ENCODE peak calls at places on chromosomes 16 and 17, in seven cellular contexts. W, K, A, P, T, S and D are unnamed samples.

GRCh38 chr16:53611151-53611802 is 92.4 kb downstream of the RPGRIP1L start:
- DNase-seq in W (no peak), K (no peak), A (no peak), P (peak), T (no peak), S (no peak), D (no peak)

GRCh38 chr16:20676268-20676828 is 21.1 kb downstream of the ACSM1 start:
- DNase-seq in W (no peak), K (no peak), A (no peak), P (no peak), T (no peak), S (no peak), D (no peak)

GRCh38 chr16:57196753-57197152 is 10.6 kb downstream of the RSPRY1 start:
- DNase-seq in W (no peak), K (no peak), A (no peak), P (no peak), T (no peak), S (no peak), D (no peak)

GRCh38 chr17:27651411-27652345 is 20.7 kb downstream of the LGALS9 start:
- DNase-seq in W (no peak), K (no peak), A (peak), P (peak), T (peak), S (peak), D (peak)

GRCh38 chr17:72414032-72414396 is 293.2 kb downstream of the SOX9 start:
- DNase-seq in W (no peak), K (no peak), A (no peak), P (no peak), T (no peak), S (no peak), D (no peak)

GRCh38 chr16:48433116-48433848 is 48.1 kb upstream of the SIAH1 start:
- DNase-seq in W (no peak), K (no peak), A (no peak), P (no peak), T (no peak), S (no peak), D (no peak)

GRCh38 chr16:22373662-22374310 is 633 bp downstream of the CDR2 start:
- DNase-seq in W (no peak), K (peak), A (no peak), P (peak), T (peak), S (peak), D (peak)

GRCh38 chr17:2798679-2799078 is 2.4 kb downstream of the RAP1GAP2 start:
- DNase-seq in W (no peak), K (no peak), A (no peak), P (no peak), T (no peak), S (no peak), D (no peak)

GRCh38 chr17:39623356-39623950 is 3.3 kb upstream of the PPP1R1B start:
- DNase-seq in W (no peak), K (peak), A (peak), P (peak), T (peak), S (peak), D (peak)

GRCh38 chr17:8019665-8020064 is 17.2 kb downstream of the GUCY2D start:
- DNase-seq in W (no peak), K (no peak), A (no peak), P (no peak), T (no peak), S (no peak), D (no peak)